ENCODE peak calls at places on chromosomes 7 and 10, in five cellular contexts. One of them, this sample, is unnamed.

GRCh38 chr7:126790763-126791162 is 462.0 kb downstream of the GRM8 start:
- DNase-seq in HFF-Myc: no peak
- DNase-seq in hippocampal formation: no peak
- DNase-seq in mucosa of descending colon: no peak
- DNase-seq in DMS 273 treated with DMSO at 0.1 percent for 48 hours: no peak
- DNase-seq in this sample: peak

GRCh38 chr7:141649865-141650499 is 52.0 kb downstream of the DENND11 start:
- DNase-seq in HFF-Myc: peak
- DNase-seq in hippocampal formation: peak
- DNase-seq in mucosa of descending colon: peak
- DNase-seq in DMS 273 treated with DMSO at 0.1 percent for 48 hours: peak
- DNase-seq in this sample: peak

GRCh38 chr10:110448682-110449418 is 48.9 kb upstream of the DUSP5 start:
- DNase-seq in HFF-Myc: no peak
- DNase-seq in hippocampal formation: no peak
- DNase-seq in mucosa of descending colon: no peak
- DNase-seq in DMS 273 treated with DMSO at 0.1 percent for 48 hours: no peak
- DNase-seq in this sample: no peak

GRCh38 chr7:2231992-2232765 is 566 bp downstream of the MAD1L1 start:
- DNase-seq in HFF-Myc: no peak
- DNase-seq in hippocampal formation: no peak
- DNase-seq in mucosa of descending colon: no peak
- DNase-seq in DMS 273 treated with DMSO at 0.1 percent for 48 hours: no peak
- DNase-seq in this sample: no peak

GRCh38 chr7:83475403-83475802 is 173.5 kb downstream of the SEMA3E start:
- DNase-seq in HFF-Myc: no peak
- DNase-seq in hippocampal formation: no peak
- DNase-seq in mucosa of descending colon: no peak
- DNase-seq in DMS 273 treated with DMSO at 0.1 percent for 48 hours: no peak
- DNase-seq in this sample: no peak

GRCh38 chr10:72331575-72332422 is 22.9 kb downstream of the DNAJB12 start:
- DNase-seq in HFF-Myc: no peak
- DNase-seq in hippocampal formation: peak
- DNase-seq in mucosa of descending colon: peak
- DNase-seq in DMS 273 treated with DMSO at 0.1 percent for 48 hours: peak
- DNase-seq in this sample: peak

GRCh38 chr10:125424191-125424847 is 258.6 kb downstream of the TEX36 start:
- DNase-seq in HFF-Myc: no peak
- DNase-seq in hippocampal formation: no peak
- DNase-seq in mucosa of descending colon: no peak
- DNase-seq in DMS 273 treated with DMSO at 0.1 percent for 48 hours: no peak
- DNase-seq in this sample: no peak

GRCh38 chr7:74183653-74184450 is 9.7 kb downstream of the EIF4H start:
- DNase-seq in HFF-Myc: no peak
- DNase-seq in hippocampal formation: no peak
- DNase-seq in mucosa of descending colon: no peak
- DNase-seq in DMS 273 treated with DMSO at 0.1 percent for 48 hours: no peak
- DNase-seq in this sample: no peak

GRCh38 chr10:31700222-31700621 is 228.4 kb downstream of the ARHGAP12 start:
- DNase-seq in HFF-Myc: no peak
- DNase-seq in hippocampal formation: no peak
- DNase-seq in mucosa of descending colon: no peak
- DNase-seq in DMS 273 treated with DMSO at 0.1 percent for 48 hours: peak
- DNase-seq in this sample: peak

GRCh38 chr10:4191354-4191753 is 406.3 kb upstream of the KLF6 start:
- DNase-seq in HFF-Myc: no peak
- DNase-seq in hippocampal formation: no peak
- DNase-seq in mucosa of descending colon: no peak
- DNase-seq in DMS 273 treated with DMSO at 0.1 percent for 48 hours: no peak
- DNase-seq in this sample: no peak

GRCh38 chr10:18164093-18164492 is 23.9 kb downstream of the CACNB2 start:
- DNase-seq in HFF-Myc: no peak
- DNase-seq in hippocampal formation: no peak
- DNase-seq in mucosa of descending colon: no peak
- DNase-seq in DMS 273 treated with DMSO at 0.1 percent for 48 hours: no peak
- DNase-seq in this sample: no peak

GRCh38 chr10:23151071-23151470 is 41.0 kb upstream of the PTF1A start:
- DNase-seq in HFF-Myc: no peak
- DNase-seq in hippocampal formation: no peak
- DNase-seq in mucosa of descending colon: no peak
- DNase-seq in DMS 273 treated with DMSO at 0.1 percent for 48 hours: no peak
- DNase-seq in this sample: no peak

GRCh38 chr7:91164531-91164930 is 99.7 kb upstream of the FZD1 start:
- DNase-seq in HFF-Myc: no peak
- DNase-seq in hippocampal formation: no peak
- DNase-seq in mucosa of descending colon: no peak
- DNase-seq in DMS 273 treated with DMSO at 0.1 percent for 48 hours: no peak
- DNase-seq in this sample: no peak

GRCh38 chr7:3953946-3954345 is 652.9 kb downstream of the SDK1 start:
- DNase-seq in HFF-Myc: no peak
- DNase-seq in hippocampal formation: no peak
- DNase-seq in mucosa of descending colon: no peak
- DNase-seq in DMS 273 treated with DMSO at 0.1 percent for 48 hours: no peak
- DNase-seq in this sample: no peak

GRCh38 chr10:75202321-75203096 is 8.1 kb upstream of the VDAC2 start:
- DNase-seq in HFF-Myc: no peak
- DNase-seq in hippocampal formation: no peak
- DNase-seq in mucosa of descending colon: peak
- DNase-seq in DMS 273 treated with DMSO at 0.1 percent for 48 hours: no peak
- DNase-seq in this sample: no peak

GRCh38 chr7:47579458-47579857 is 2.5 kb downstream of the TNS3 start:
- DNase-seq in HFF-Myc: no peak
- DNase-seq in hippocampal formation: no peak
- DNase-seq in mucosa of descending colon: no peak
- DNase-seq in DMS 273 treated with DMSO at 0.1 percent for 48 hours: no peak
- DNase-seq in this sample: no peak

GRCh38 chr7:127504715-127505114 is 80.7 kb downstream of the GCC1 start:
- DNase-seq in HFF-Myc: no peak
- DNase-seq in hippocampal formation: no peak
- DNase-seq in mucosa of descending colon: peak
- DNase-seq in DMS 273 treated with DMSO at 0.1 percent for 48 hours: no peak
- DNase-seq in this sample: no peak

GRCh38 chr10:27197980-27198645 is 42.5 kb downstream of the ACBD5 start:
- DNase-seq in HFF-Myc: no peak
- DNase-seq in hippocampal formation: no peak
- DNase-seq in mucosa of descending colon: no peak
- DNase-seq in DMS 273 treated with DMSO at 0.1 percent for 48 hours: no peak
- DNase-seq in this sample: no peak

GRCh38 chr10:93060887-93061593 is 442 bp downstream of the CYP26C1 start:
- DNase-seq in HFF-Myc: no peak
- DNase-seq in hippocampal formation: no peak
- DNase-seq in mucosa of descending colon: no peak
- DNase-seq in DMS 273 treated with DMSO at 0.1 percent for 48 hours: no peak
- DNase-seq in this sample: no peak

GRCh38 chr10:8055420-8056349 is 1.2 kb downstream of the GATA3 start:
- DNase-seq in HFF-Myc: no peak
- DNase-seq in hippocampal formation: no peak
- DNase-seq in mucosa of descending colon: peak
- DNase-seq in DMS 273 treated with DMSO at 0.1 percent for 48 hours: no peak
- DNase-seq in this sample: no peak

GRCh38 chr10:130900441-130901160 is 410.9 kb downstream of the TCERG1L start:
- DNase-seq in HFF-Myc: no peak
- DNase-seq in hippocampal formation: no peak
- DNase-seq in mucosa of descending colon: no peak
- DNase-seq in DMS 273 treated with DMSO at 0.1 percent for 48 hours: no peak
- DNase-seq in this sample: no peak

GRCh38 chr7:55254596-55255500 is 110.3 kb upstream of the LANCL2 start:
- DNase-seq in HFF-Myc: no peak
- DNase-seq in hippocampal formation: peak
- DNase-seq in mucosa of descending colon: peak
- DNase-seq in DMS 273 treated with DMSO at 0.1 percent for 48 hours: peak
- DNase-seq in this sample: peak

GRCh38 chr7:149772236-149772820 is 1.1 kb downstream of the ZNF467 start:
- DNase-seq in HFF-Myc: no peak
- DNase-seq in hippocampal formation: no peak
- DNase-seq in mucosa of descending colon: peak
- DNase-seq in DMS 273 treated with DMSO at 0.1 percent for 48 hours: no peak
- DNase-seq in this sample: no peak

GRCh38 chr10:71804067-71804466 is 30.7 kb upstream of the VSIR start:
- DNase-seq in HFF-Myc: no peak
- DNase-seq in hippocampal formation: no peak
- DNase-seq in mucosa of descending colon: no peak
- DNase-seq in DMS 273 treated with DMSO at 0.1 percent for 48 hours: no peak
- DNase-seq in this sample: no peak

GRCh38 chr10:44804661-44805060 is 106.5 kb upstream of the TMEM72 start:
- DNase-seq in HFF-Myc: no peak
- DNase-seq in hippocampal formation: no peak
- DNase-seq in mucosa of descending colon: no peak
- DNase-seq in DMS 273 treated with DMSO at 0.1 percent for 48 hours: no peak
- DNase-seq in this sample: no peak

GRCh38 chr10:32346551-32347362 is at the start of gene EPC1:
- DNase-seq in HFF-Myc: peak
- DNase-seq in hippocampal formation: peak
- DNase-seq in mucosa of descending colon: peak
- DNase-seq in DMS 273 treated with DMSO at 0.1 percent for 48 hours: peak
- DNase-seq in this sample: peak

GRCh38 chr10:108840944-108841343 is 1082.4 kb downstream of the XPNPEP1 start:
- DNase-seq in HFF-Myc: no peak
- DNase-seq in hippocampal formation: no peak
- DNase-seq in mucosa of descending colon: no peak
- DNase-seq in DMS 273 treated with DMSO at 0.1 percent for 48 hours: no peak
- DNase-seq in this sample: no peak

GRCh38 chr7:106997487-106998271 is 46.8 kb upstream of the PRKAR2B start:
- DNase-seq in HFF-Myc: no peak
- DNase-seq in hippocampal formation: no peak
- DNase-seq in mucosa of descending colon: no peak
- DNase-seq in DMS 273 treated with DMSO at 0.1 percent for 48 hours: no peak
- DNase-seq in this sample: no peak

GRCh38 chr7:27611043-27611442 is 51.6 kb downstream of the HIBADH start:
- DNase-seq in HFF-Myc: no peak
- DNase-seq in hippocampal formation: no peak
- DNase-seq in mucosa of descending colon: no peak
- DNase-seq in DMS 273 treated with DMSO at 0.1 percent for 48 hours: no peak
- DNase-seq in this sample: no peak

GRCh38 chr10:113219446-113219845 is 269.4 kb downstream of the TCF7L2 start:
- DNase-seq in HFF-Myc: no peak
- DNase-seq in hippocampal formation: no peak
- DNase-seq in mucosa of descending colon: no peak
- DNase-seq in DMS 273 treated with DMSO at 0.1 percent for 48 hours: no peak
- DNase-seq in this sample: no peak

GRCh38 chr10:100148353-100149211 is 37.2 kb downstream of the ERLIN1 start:
- DNase-seq in HFF-Myc: peak
- DNase-seq in hippocampal formation: no peak
- DNase-seq in mucosa of descending colon: no peak
- DNase-seq in DMS 273 treated with DMSO at 0.1 percent for 48 hours: no peak
- DNase-seq in this sample: no peak

GRCh38 chr7:73376671-73377412 is 48.9 kb downstream of the FKBP6 start:
- DNase-seq in HFF-Myc: no peak
- DNase-seq in hippocampal formation: no peak
- DNase-seq in mucosa of descending colon: no peak
- DNase-seq in DMS 273 treated with DMSO at 0.1 percent for 48 hours: no peak
- DNase-seq in this sample: no peak

GRCh38 chr7:26202019-26202985 is 757 bp downstream of the CBX3 start:
- DNase-seq in HFF-Myc: no peak
- DNase-seq in hippocampal formation: peak
- DNase-seq in mucosa of descending colon: peak
- DNase-seq in DMS 273 treated with DMSO at 0.1 percent for 48 hours: no peak
- DNase-seq in this sample: peak

This sample was measured in NCI-H1694.